ENCODE peak calls at places on chromosomes 6 and 20, in ten cellular contexts. T is activated naive CD4-positive, alpha-beta T cell treated with anti-CD3 and anti-CD28 coated beads, Interleukin-2, amount 10 ng/mL, durations not matched to agents 7 days and 5 days; C is stimulated activated CD8-positive, alpha-beta memory T cell treated with anti-CD3 and anti-CD28 coated beads, Interleukin-2, amount 100 ng/mL, for 48 hours; V is activated gamma-delta T cell treated with Interleukin-2 at 50 U/mL for 16 hours; W is Calu3; D is B cell; Z is fibroblast of mammary gland; U is dorsolateral prefrontal cortex; N is kidney; M is right lobe of liver. H is an unnamed sample.

GRCh38 chr20:36098364-36098763 is 56.2 kb upstream of the EPB41L1 start:
- DNase-seq in D (peak), M (no peak), N (no peak), W (no peak), V (no peak), T (no peak), U (no peak), Z (peak), C (no peak), H (no peak)

GRCh38 chr6:137652961-137653697 is 158.9 kb upstream of the OLIG3 start:
- DNase-seq in U (no peak), D (no peak), C (no peak), Z (no peak), V (no peak), M (no peak), W (no peak), N (no peak), T (no peak), H (no peak)

GRCh38 chr6:75183099-75183541 is 22.7 kb downstream of the COL12A1 start:
- DNase-seq in U (no peak), D (no peak), W (no peak), V (no peak), Z (peak), C (no peak), M (no peak), T (no peak), N (no peak), H (peak)

GRCh38 chr20:5481872-5482271 is 165.1 kb upstream of the PROKR2 start:
- DNase-seq in C (no peak), W (no peak), T (no peak), V (no peak), D (no peak), Z (no peak), U (no peak), N (no peak), M (no peak), H (no peak)

GRCh38 chr6:31058128-31058894 is 48.0 kb downstream of the MUC22 start:
- DNase-seq in C (no peak), D (no peak), Z (peak), T (no peak), N (no peak), W (peak), M (no peak), U (no peak), V (no peak), H (peak)

GRCh38 chr20:4507288-4507719 is 214.4 kb upstream of the PRND start:
- DNase-seq in C (no peak), M (no peak), W (peak), U (no peak), V (no peak), T (no peak), N (no peak), D (no peak), Z (peak), H (no peak)

GRCh38 chr20:35595901-35596300 is 19.7 kb upstream of the SPAG4 start:
- DNase-seq in W (no peak), D (no peak), U (no peak), V (no peak), C (no peak), T (no peak), N (peak), Z (no peak), M (no peak), H (no peak)

GRCh38 chr6:25749837-25750236 is 4.7 kb upstream of the SLC17A4 start:
- DNase-seq in C (no peak), U (no peak), W (no peak), Z (no peak), M (no peak), D (peak), V (no peak), T (no peak), N (no peak), H (no peak)

GRCh38 chr20:23412026-23412425 is 9.3 kb downstream of the NAPB start:
- DNase-seq in M (no peak), T (no peak), C (no peak), U (no peak), Z (no peak), D (no peak), N (no peak), W (no peak), V (no peak), H (no peak)

GRCh38 chr6:77474973-77475372 is 11.7 kb upstream of the HTR1B start:
- DNase-seq in D (no peak), W (no peak), N (peak), U (no peak), C (no peak), T (no peak), V (no peak), Z (no peak), M (no peak), H (no peak)

GRCh38 chr20:44494266-44494665 is 18.6 kb downstream of the TTPAL start:
- DNase-seq in Z (peak), W (no peak), V (no peak), M (no peak), T (no peak), D (no peak), N (no peak), U (no peak), C (no peak), H (no peak)

GRCh38 chr20:62080249-62080993 is 14.7 kb upstream of the TAF4 start:
- DNase-seq in U (no peak), T (no peak), M (peak), Z (no peak), V (no peak), W (no peak), C (no peak), N (no peak), D (no peak), H (no peak)

GRCh38 chr6:47865206-47865605 is 83.4 kb downstream of the OPN5 start:
- DNase-seq in W (no peak), T (no peak), Z (no peak), V (no peak), U (no peak), C (no peak), D (no peak), N (no peak), M (no peak), H (no peak)

GRCh38 chr6:136639671-136640070 is 89.4 kb upstream of the MAP7 start:
- DNase-seq in T (no peak), N (no peak), U (no peak), C (no peak), W (no peak), Z (no peak), V (no peak), M (no peak), D (no peak), H (no peak)

GRCh38 chr20:934186-934840 is 18.2 kb upstream of the ANGPT4 start:
- DNase-seq in C (no peak), W (no peak), T (no peak), Z (no peak), V (no peak), M (peak), N (no peak), D (no peak), U (no peak), H (no peak)

GRCh38 chr20:21808863-21809664 is 103.6 kb downstream of the PAX1 start:
- DNase-seq in C (peak), T (peak), Z (peak), U (no peak), N (peak), D (peak), V (peak), M (peak), W (no peak), H (peak)

GRCh38 chr6:53679446-53679933 is 13.9 kb upstream of the KLHL31 start:
- DNase-seq in N (no peak), C (no peak), W (peak), U (no peak), V (no peak), Z (peak), T (no peak), M (no peak), D (peak), H (no peak)

GRCh38 chr20:53984354-53984753 is 86.0 kb downstream of the BCAS1 start:
- DNase-seq in M (no peak), C (no peak), W (no peak), V (no peak), Z (peak), T (no peak), D (no peak), U (no peak), N (no peak), H (no peak)

H was measured in Caco-2.